ENCODE peak calls at places on chromosomes 13 and 19, in ten cellular contexts. C is thoracic aorta, S is mucosa of descending colon, K is mammary epithelial cell, P is lung, D is ovary, F is suprapubic skin, X is upper lobe of left lung, R is DND-41, L is neural progenitor cell. U is an unnamed sample.

GRCh38 chr13:39327080-39327479 is 275.9 kb downstream of the LHFPL6 start:
- DNase-seq in C (no peak), S (no peak), K (no peak), P (no peak), D (no peak), F (no peak), X (no peak), R (no peak), L (peak; percentile 61), U (no peak)

GRCh38 chr19:42532881-42533280 is 4.6 kb upstream of the CEACAM1 start:
- DNase-seq in C (no peak), S (no peak), K (no peak), P (no peak), D (no peak), F (no peak), X (no peak), R (no peak), L (no peak), U (no peak)

GRCh38 chr13:68905186-68905585 is 1202.4 kb upstream of the ATXN8OS start:
- DNase-seq in C (no peak), S (no peak), K (no peak), P (no peak), D (no peak), F (no peak), X (no peak), R (no peak), L (no peak), U (no peak)

GRCh38 chr19:54315956-54316355 is 3.0 kb upstream of the LILRA5 start:
- DNase-seq in C (no peak), S (no peak), K (no peak), P (no peak), D (no peak), F (no peak), X (no peak), R (no peak), L (no peak), U (no peak)

GRCh38 chr19:45764487-45764886 is 4.6 kb downstream of the SIX5 start:
- DNase-seq in C (no peak), S (no peak), K (no peak), P (no peak), D (peak; percentile 48), F (no peak), X (no peak), R (no peak), L (peak; percentile 41), U (no peak)

GRCh38 chr19:4301590-4302237 is 475 bp downstream of the TMIGD2 start:
- DNase-seq in C (no peak), S (no peak), K (no peak), P (no peak), D (no peak), F (no peak), X (no peak), R (no peak), L (peak; percentile 32), U (no peak)

GRCh38 chr19:47714339-47714738 is 1.1 kb downstream of the EHD2 start:
- DNase-seq in C (no peak), S (no peak), K (no peak), P (no peak), D (no peak), F (no peak), X (no peak), R (no peak), L (no peak), U (no peak)

GRCh38 chr19:53389591-53390377 is 5.2 kb upstream of the ZNF765 start:
- DNase-seq in C (no peak), S (peak; percentile 47), K (no peak), P (no peak), D (peak; percentile 86), F (no peak), X (no peak), R (no peak), L (peak; percentile 9), U (no peak)

GRCh38 chr13:73879346-73880020 is 254.7 kb downstream of the KLF12 start:
- DNase-seq in C (no peak), S (no peak), K (no peak), P (no peak), D (no peak), F (no peak), X (no peak), R (no peak), L (no peak), U (no peak)

GRCh38 chr13:114063545-114064515 is 68.6 kb downstream of the RASA3 start:
- DNase-seq in C (peak; percentile 51), S (peak; percentile 84), K (peak; percentile 37), P (peak; percentile 63), D (peak; percentile 69), F (peak; percentile 82), X (peak; percentile 80), R (no peak), L (peak; percentile 38), U (peak; percentile 54)

GRCh38 chr19:31352782-31353651 is 3.8 kb upstream of the TSHZ3 start:
- DNase-seq in C (no peak), S (no peak), K (no peak), P (no peak), D (peak; percentile 64), F (no peak), X (no peak), R (no peak), L (peak; percentile 54), U (no peak)

GRCh38 chr19:36121486-36122124 is 6.3 kb downstream of the TBCB start:
- DNase-seq in C (no peak), S (no peak), K (no peak), P (no peak), D (no peak), F (no peak), X (no peak), R (no peak), L (no peak), U (no peak)
- H3K36me3 ChIP-seq in C (peaks cover 39% of the 10 kb centered on the region), S (peaks cover 4% of the 10 kb centered on the region), K (peaks cover 7% of the 10 kb centered on the region), P (peaks cover 51% of the 10 kb centered on the region), D (no peaks in the 10 kb centered on the region), F (peaks cover 69% of the 10 kb centered on the region), X (peaks cover 50% of the 10 kb centered on the region), R (peaks cover 83% of the 10 kb centered on the region), L (no peaks in the 10 kb centered on the region), U (peaks cover 17% of the 10 kb centered on the region)

DNA sequence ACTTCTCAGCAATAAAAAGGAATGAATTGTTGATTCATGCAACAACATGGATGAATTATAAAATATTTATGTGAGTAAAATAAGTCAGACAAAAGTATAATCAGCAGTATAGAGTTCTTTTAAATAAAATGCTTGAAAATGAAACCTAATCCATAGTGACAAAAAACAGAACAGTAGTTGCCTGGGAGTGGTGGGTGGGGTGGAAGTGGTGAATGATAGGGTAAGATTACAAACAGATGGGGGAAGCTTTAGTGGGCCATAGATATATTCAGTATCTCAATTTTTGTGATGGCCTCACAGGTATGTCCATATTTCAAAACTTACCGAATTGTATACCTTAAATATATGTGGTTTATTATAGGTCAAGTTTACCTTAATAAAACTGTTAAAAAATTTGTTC is 124.9 kb upstream of the UBL3 start:
- DNase-seq in C (no peak), S (no peak), K (no peak), P (no peak), D (no peak), F (no peak), X (no peak), R (no peak), L (no peak), U (no peak)
- TF ChIP-seq CTCF in C (no peak), S (no peak), K (no peak), P (no peak), D (no peak), F (no peak), X (no peak), R (no peak), L (no peak), U (no peak)

DNA sequence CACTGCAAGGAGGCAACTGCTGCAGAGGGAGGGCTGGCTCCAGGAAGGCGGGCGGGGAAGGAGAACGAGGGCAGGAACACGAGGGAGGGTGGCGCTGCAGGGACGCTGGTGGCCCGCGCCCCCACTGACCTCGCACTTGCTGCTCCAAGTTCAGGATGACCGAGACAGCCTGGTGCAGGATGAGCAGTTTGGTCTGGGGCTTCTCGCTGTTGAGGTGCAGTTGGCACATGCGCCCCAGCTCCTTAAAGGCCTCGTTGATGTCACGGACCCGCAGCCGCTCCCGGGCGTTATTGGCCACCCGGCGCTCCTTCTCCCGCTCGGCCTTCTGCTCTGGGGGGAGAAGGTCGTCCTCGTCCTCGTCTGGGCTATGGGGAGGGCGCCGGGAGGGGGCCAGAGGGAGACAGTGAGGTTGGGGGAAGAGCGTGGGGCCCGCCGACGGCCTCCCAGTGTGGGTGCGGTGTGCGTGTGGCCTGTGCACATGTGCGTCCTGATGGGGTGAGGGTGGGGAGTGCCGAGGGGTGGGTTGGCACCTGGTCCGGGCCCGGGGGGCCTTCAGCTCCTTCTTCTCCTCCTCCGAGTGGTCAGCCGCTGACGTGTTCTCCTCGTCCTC is 10.0 kb upstream of the UQCR11 start:
- DNase-seq in C (no peak), S (no peak), K (no peak), P (no peak), D (no peak), F (no peak), X (no peak), R (no peak), L (no peak), U (no peak)
- H3K36me3 ChIP-seq in C (peaks cover 19% of the 10 kb centered on the region), S (no peaks in the 10 kb centered on the region), K (peaks cover 8% of the 10 kb centered on the region), P (peaks cover 69% of the 10 kb centered on the region), D (no peaks in the 10 kb centered on the region), F (peaks cover 89% of the 10 kb centered on the region), X (peaks cover 62% of the 10 kb centered on the region), R (peaks cover 96% of the 10 kb centered on the region), L (no peaks in the 10 kb centered on the region), U (peaks cover 74% of the 10 kb centered on the region)

GRCh38 chr13:29923554-29924481 is 73.4 kb upstream of the UBL3 start:
- DNase-seq in C (peak; percentile 89), S (peak; percentile 89), K (peak; percentile 97), P (peak; percentile 89), D (peak; percentile 76), F (peak; percentile 91), X (peak; percentile 93), R (peak; percentile 38), L (peak; percentile 58), U (peak; percentile 41)

GRCh38 chr13:29925457-29925856 is 75.0 kb upstream of the UBL3 start:
- DNase-seq in C (peak; percentile 90), S (no peak), K (peak; percentile 79), P (peak; percentile 91), D (no peak), F (peak; percentile 93), X (peak; percentile 94), R (no peak), L (no peak), U (no peak)

GRCh38 chr13:29924951-29925350 is 74.5 kb upstream of the UBL3 start:
- DNase-seq in C (no peak), S (no peak), K (no peak), P (peak; percentile 39), D (no peak), F (no peak), X (no peak), R (no peak), L (no peak), U (no peak)

GRCh38 chr13:29922896-29923295 is 72.5 kb upstream of the UBL3 start:
- DNase-seq in C (no peak), S (no peak), K (peak; percentile 60), P (no peak), D (no peak), F (no peak), X (no peak), R (no peak), L (no peak), U (no peak)

DNA sequence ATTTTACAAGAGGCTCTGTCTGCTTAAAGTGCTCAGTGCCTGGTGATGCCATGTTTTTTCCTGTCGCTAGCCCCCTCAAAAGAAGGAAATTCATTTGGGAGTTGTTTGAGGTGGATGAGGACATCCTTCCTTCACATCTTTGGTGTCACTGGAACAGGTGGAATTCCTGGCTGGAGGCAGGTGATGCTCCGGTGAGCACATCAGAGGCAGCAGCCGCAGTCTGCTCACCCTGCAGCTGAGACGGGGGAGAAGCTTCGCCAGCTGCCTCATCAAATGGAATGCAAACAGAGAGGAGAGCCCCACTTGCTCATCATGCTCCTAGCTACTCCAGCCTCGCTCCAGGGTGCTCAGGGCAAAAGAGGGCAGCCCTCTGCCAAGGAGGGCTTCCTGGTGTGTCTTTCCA is 74.1 kb upstream of the UBL3 start:
- DNase-seq in C (no peak), S (no peak), K (peak; percentile 46), P (peak; percentile 38), D (no peak), F (no peak), X (no peak), R (no peak), L (no peak), U (no peak)
- TF ChIP-seq CTCF in C (no peak), S (no peak), K (no peak), P (no peak), D (no peak), F (no peak), X (no peak), R (no peak), L (no peak), U (no peak)